ENCODE peak calls at places on chromosome 2, in eight cellular contexts. One of them, this sample, is unnamed.
A peak's percentile ranks its signal among the peaks of the same experiment; 100 is the strongest.

GRCh38 chr2:229434131-229434530 is 163.0 kb upstream of the PID1 start:
- DNase-seq in caudate nucleus: no peak
- DNase-seq in Kasumi-1: no peak
- DNase-seq in NCI-H510A: no peak
- DNase-seq in A549: no peak
- DNase-seq in activated naive CD8-positive, alpha-beta T cell treated with anti-CD3 and anti-CD28 coated beads, Interleukin-2, amount 50 U/mL, for 16 hours: no peak
- DNase-seq in A172: no peak
- DNase-seq in psoas muscle: no peak
- DNase-seq in this sample: peak; percentile 8

GRCh38 chr2:190765386-190766173 is 115.0 kb upstream of the GLS start:
- DNase-seq in A172: peak; percentile 94
- DNase-seq in NCI-H510A: no peak
- DNase-seq in psoas muscle: no peak
- DNase-seq in activated naive CD8-positive, alpha-beta T cell treated with anti-CD3 and anti-CD28 coated beads, Interleukin-2, amount 50 U/mL, for 16 hours: no peak
- DNase-seq in caudate nucleus: no peak
- DNase-seq in A549: no peak
- DNase-seq in Kasumi-1: no peak
- DNase-seq in this sample: peak; percentile 65

GRCh38 chr2:28332696-28333095 is 60.0 kb upstream of the FOSL2 start:
- DNase-seq in NCI-H510A: no peak
- DNase-seq in A549: no peak
- DNase-seq in Kasumi-1: no peak
- DNase-seq in caudate nucleus: no peak
- DNase-seq in A172: no peak
- DNase-seq in psoas muscle: peak; percentile 75
- DNase-seq in activated naive CD8-positive, alpha-beta T cell treated with anti-CD3 and anti-CD28 coated beads, Interleukin-2, amount 50 U/mL, for 16 hours: no peak
- DNase-seq in this sample: no peak

GRCh38 chr2:237290249-237290648 is 123.7 kb downstream of the COL6A3 start:
- DNase-seq in A172: no peak
- DNase-seq in activated naive CD8-positive, alpha-beta T cell treated with anti-CD3 and anti-CD28 coated beads, Interleukin-2, amount 50 U/mL, for 16 hours: no peak
- DNase-seq in A549: no peak
- DNase-seq in caudate nucleus: no peak
- DNase-seq in psoas muscle: peak; percentile 94
- DNase-seq in Kasumi-1: no peak
- DNase-seq in NCI-H510A: no peak
- DNase-seq in this sample: no peak

GRCh38 chr2:104812281-104812680 is 41.6 kb upstream of the POU3F3 start:
- DNase-seq in NCI-H510A: no peak
- DNase-seq in activated naive CD8-positive, alpha-beta T cell treated with anti-CD3 and anti-CD28 coated beads, Interleukin-2, amount 50 U/mL, for 16 hours: no peak
- DNase-seq in A549: no peak
- DNase-seq in caudate nucleus: no peak
- DNase-seq in Kasumi-1: peak; percentile 8
- DNase-seq in psoas muscle: no peak
- DNase-seq in A172: peak; percentile 4
- DNase-seq in this sample: no peak

GRCh38 chr2:182666674-182667320 is 49.3 kb upstream of the DNAJC10 start:
- DNase-seq in activated naive CD8-positive, alpha-beta T cell treated with anti-CD3 and anti-CD28 coated beads, Interleukin-2, amount 50 U/mL, for 16 hours: no peak
- DNase-seq in A549: peak; percentile 29
- DNase-seq in caudate nucleus: no peak
- DNase-seq in psoas muscle: no peak
- DNase-seq in NCI-H510A: no peak
- DNase-seq in Kasumi-1: peak; percentile 82
- DNase-seq in A172: peak; percentile 47
- DNase-seq in this sample: no peak

GRCh38 chr2:9982248-9982647 is 30.8 kb downstream of the GRHL1 start:
- DNase-seq in NCI-H510A: no peak
- DNase-seq in A549: no peak
- DNase-seq in A172: no peak
- DNase-seq in caudate nucleus: no peak
- DNase-seq in activated naive CD8-positive, alpha-beta T cell treated with anti-CD3 and anti-CD28 coated beads, Interleukin-2, amount 50 U/mL, for 16 hours: no peak
- DNase-seq in psoas muscle: no peak
- DNase-seq in Kasumi-1: no peak
- DNase-seq in this sample: no peak

GRCh38 chr2:20181761-20182160 is 43.2 kb downstream of the SDC1 start:
- DNase-seq in NCI-H510A: no peak
- DNase-seq in caudate nucleus: no peak
- DNase-seq in A172: no peak
- DNase-seq in Kasumi-1: no peak
- DNase-seq in psoas muscle: no peak
- DNase-seq in activated naive CD8-positive, alpha-beta T cell treated with anti-CD3 and anti-CD28 coated beads, Interleukin-2, amount 50 U/mL, for 16 hours: no peak
- DNase-seq in A549: no peak
- DNase-seq in this sample: no peak

GRCh38 chr2:178008636-178009289 is 63.8 kb downstream of the PDE11A start:
- DNase-seq in A549: peak; percentile 60
- DNase-seq in NCI-H510A: peak; percentile 98
- DNase-seq in activated naive CD8-positive, alpha-beta T cell treated with anti-CD3 and anti-CD28 coated beads, Interleukin-2, amount 50 U/mL, for 16 hours: no peak
- DNase-seq in psoas muscle: no peak
- DNase-seq in caudate nucleus: no peak
- DNase-seq in A172: peak; percentile 72
- DNase-seq in Kasumi-1: no peak
- DNase-seq in this sample: peak; percentile 4

GRCh38 chr2:216388046-216388884 is 16.0 kb upstream of the MARCHF4 start:
- DNase-seq in Kasumi-1: no peak
- DNase-seq in NCI-H510A: no peak
- DNase-seq in A172: no peak
- DNase-seq in activated naive CD8-positive, alpha-beta T cell treated with anti-CD3 and anti-CD28 coated beads, Interleukin-2, amount 50 U/mL, for 16 hours: no peak
- DNase-seq in caudate nucleus: no peak
- DNase-seq in A549: no peak
- DNase-seq in psoas muscle: no peak
- DNase-seq in this sample: no peak

GRCh38 chr2:196918927-196919326 is 7.6 kb downstream of the PGAP1 start:
- DNase-seq in NCI-H510A: no peak
- DNase-seq in caudate nucleus: no peak
- DNase-seq in psoas muscle: no peak
- DNase-seq in Kasumi-1: no peak
- DNase-seq in A549: no peak
- DNase-seq in A172: no peak
- DNase-seq in activated naive CD8-positive, alpha-beta T cell treated with anti-CD3 and anti-CD28 coated beads, Interleukin-2, amount 50 U/mL, for 16 hours: no peak
- DNase-seq in this sample: no peak

GRCh38 chr2:120735750-120736170 is at the start of gene GLI2:
- DNase-seq in Kasumi-1: peak; percentile 54
- DNase-seq in caudate nucleus: no peak
- DNase-seq in A172: peak; percentile 62
- DNase-seq in psoas muscle: peak; percentile 86
- DNase-seq in NCI-H510A: peak; percentile 87
- DNase-seq in A549: peak; percentile 89
- DNase-seq in activated naive CD8-positive, alpha-beta T cell treated with anti-CD3 and anti-CD28 coated beads, Interleukin-2, amount 50 U/mL, for 16 hours: no peak
- DNase-seq in this sample: peak; percentile 65

GRCh38 chr2:61425605-61426155 is 45.2 kb downstream of the USP34 start:
- DNase-seq in caudate nucleus: no peak
- DNase-seq in psoas muscle: no peak
- DNase-seq in Kasumi-1: no peak
- DNase-seq in A549: no peak
- DNase-seq in activated naive CD8-positive, alpha-beta T cell treated with anti-CD3 and anti-CD28 coated beads, Interleukin-2, amount 50 U/mL, for 16 hours: no peak
- DNase-seq in NCI-H510A: no peak
- DNase-seq in A172: peak; percentile 26
- DNase-seq in this sample: no peak

GRCh38 chr2:240140920-240141319 is 462 bp upstream of the OTOS start:
- DNase-seq in activated naive CD8-positive, alpha-beta T cell treated with anti-CD3 and anti-CD28 coated beads, Interleukin-2, amount 50 U/mL, for 16 hours: no peak
- DNase-seq in A549: no peak
- DNase-seq in psoas muscle: peak; percentile 26
- DNase-seq in Kasumi-1: no peak
- DNase-seq in A172: no peak
- DNase-seq in caudate nucleus: no peak
- DNase-seq in NCI-H510A: no peak
- DNase-seq in this sample: no peak

This sample was measured in RWPE1.